ENCODE peak calls at places on chromosomes 1 and 21, in nine cellular contexts. One of them, this sample, is unnamed. For H3K4me1, the result is how much of the 10 kb centered on the place peaks cover.

GRCh38 chr1:78607334-78607927 is 12.8 kb upstream of the IFI44L start:
- DNase-seq in SK-N-SH: peak
- DNase-seq in stomach: no peak
- DNase-seq in ovary: no peak
- DNase-seq in transverse colon: no peak
- DNase-seq in suprapubic skin: no peak
- DNase-seq in esophagus muscularis mucosa: no peak
- DNase-seq in A549: peak
- DNase-seq in K562: no peak
- DNase-seq in this sample: no peak

GRCh38 chr1:117534995-117535467 is 70.8 kb upstream of the TENT5C start:
- DNase-seq in SK-N-SH: peak
- DNase-seq in stomach: peak
- DNase-seq in ovary: peak
- DNase-seq in transverse colon: peak
- DNase-seq in suprapubic skin: no peak
- DNase-seq in esophagus muscularis mucosa: no peak
- DNase-seq in A549: peak
- DNase-seq in K562: peak
- DNase-seq in this sample: no peak

GRCh38 chr1:172955161-172955821 is 95.5 kb downstream of the TNFSF18 start:
- DNase-seq in SK-N-SH: no peak
- DNase-seq in stomach: no peak
- DNase-seq in ovary: no peak
- DNase-seq in transverse colon: no peak
- DNase-seq in suprapubic skin: no peak
- DNase-seq in esophagus muscularis mucosa: no peak
- DNase-seq in A549: no peak
- DNase-seq in K562: no peak
- DNase-seq in this sample: no peak

GRCh38 chr1:203177471-203178039 is 1.9 kb upstream of the MYBPH start:
- DNase-seq in SK-N-SH: no peak
- DNase-seq in stomach: no peak
- DNase-seq in ovary: no peak
- DNase-seq in transverse colon: no peak
- DNase-seq in suprapubic skin: no peak
- DNase-seq in esophagus muscularis mucosa: no peak
- DNase-seq in A549: peak
- DNase-seq in K562: no peak
- DNase-seq in this sample: no peak

GRCh38 chr1:13462682-13463081 is 51.1 kb downstream of the LRRC38 start:
- DNase-seq in SK-N-SH: no peak
- DNase-seq in stomach: no peak
- DNase-seq in ovary: no peak
- DNase-seq in transverse colon: no peak
- DNase-seq in suprapubic skin: no peak
- DNase-seq in esophagus muscularis mucosa: no peak
- DNase-seq in A549: no peak
- DNase-seq in K562: no peak
- DNase-seq in this sample: no peak

GRCh38 chr21:42556476-42556875 is 42.8 kb downstream of the SLC37A1 start:
- DNase-seq in SK-N-SH: no peak
- DNase-seq in stomach: no peak
- DNase-seq in ovary: no peak
- DNase-seq in transverse colon: peak
- DNase-seq in suprapubic skin: peak
- DNase-seq in esophagus muscularis mucosa: no peak
- DNase-seq in A549: no peak
- DNase-seq in K562: no peak
- DNase-seq in this sample: no peak

GRCh38 chr1:234988160-234988528 is 140.5 kb downstream of the TOMM20 start:
- DNase-seq in SK-N-SH: no peak
- DNase-seq in stomach: no peak
- DNase-seq in ovary: no peak
- DNase-seq in transverse colon: no peak
- DNase-seq in suprapubic skin: no peak
- DNase-seq in esophagus muscularis mucosa: no peak
- DNase-seq in A549: no peak
- DNase-seq in K562: no peak
- DNase-seq in this sample: no peak

GRCh38 chr1:2513939-2514650 is 12.3 kb downstream of the PANK4 start:
- DNase-seq in SK-N-SH: no peak
- DNase-seq in stomach: no peak
- DNase-seq in ovary: no peak
- DNase-seq in transverse colon: no peak
- DNase-seq in suprapubic skin: no peak
- DNase-seq in esophagus muscularis mucosa: no peak
- DNase-seq in A549: no peak
- DNase-seq in K562: no peak
- DNase-seq in this sample: no peak

GRCh38 chr1:200228081-200228480 is 181.8 kb downstream of the ZNF281 start:
- DNase-seq in SK-N-SH: no peak
- DNase-seq in stomach: no peak
- DNase-seq in ovary: no peak
- DNase-seq in transverse colon: no peak
- DNase-seq in suprapubic skin: no peak
- DNase-seq in esophagus muscularis mucosa: no peak
- DNase-seq in A549: no peak
- DNase-seq in K562: no peak
- DNase-seq in this sample: no peak

GRCh38 chr1:156082111-156083091 is at the start of gene MEX3A:
- DNase-seq in SK-N-SH: peak
- DNase-seq in stomach: peak
- DNase-seq in ovary: peak
- DNase-seq in transverse colon: peak
- DNase-seq in suprapubic skin: peak
- DNase-seq in esophagus muscularis mucosa: no peak
- DNase-seq in A549: peak
- DNase-seq in K562: peak
- DNase-seq in this sample: no peak

GRCh38 chr21:29254550-29254949 is 44.2 kb upstream of the BACH1 start:
- DNase-seq in SK-N-SH: no peak
- DNase-seq in stomach: no peak
- DNase-seq in ovary: no peak
- DNase-seq in transverse colon: no peak
- DNase-seq in suprapubic skin: no peak
- DNase-seq in esophagus muscularis mucosa: no peak
- DNase-seq in A549: no peak
- DNase-seq in K562: no peak
- DNase-seq in this sample: no peak

GRCh38 chr1:72938408-72938807 is 656.1 kb upstream of the NEGR1 start:
- DNase-seq in SK-N-SH: no peak
- DNase-seq in stomach: no peak
- DNase-seq in ovary: no peak
- DNase-seq in transverse colon: no peak
- DNase-seq in suprapubic skin: no peak
- DNase-seq in esophagus muscularis mucosa: no peak
- DNase-seq in A549: no peak
- DNase-seq in K562: no peak
- DNase-seq in this sample: no peak

GRCh38 chr1:93900723-93901504 is 8.3 kb downstream of the GCLM start:
- DNase-seq in SK-N-SH: no peak
- DNase-seq in stomach: no peak
- DNase-seq in ovary: no peak
- DNase-seq in transverse colon: no peak
- DNase-seq in suprapubic skin: no peak
- DNase-seq in esophagus muscularis mucosa: no peak
- DNase-seq in A549: no peak
- DNase-seq in K562: no peak
- DNase-seq in this sample: no peak

GRCh38 chr1:93905051-93905450 is 4.2 kb downstream of the GCLM start:
- DNase-seq in SK-N-SH: no peak
- DNase-seq in stomach: no peak
- DNase-seq in ovary: no peak
- DNase-seq in transverse colon: no peak
- DNase-seq in suprapubic skin: no peak
- DNase-seq in esophagus muscularis mucosa: no peak
- DNase-seq in A549: no peak
- DNase-seq in K562: no peak
- DNase-seq in this sample: no peak

GRCh38 chr1:93904228-93904627 is 5.0 kb downstream of the GCLM start:
- DNase-seq in SK-N-SH: no peak
- DNase-seq in stomach: no peak
- DNase-seq in ovary: no peak
- DNase-seq in transverse colon: no peak
- DNase-seq in suprapubic skin: no peak
- DNase-seq in esophagus muscularis mucosa: no peak
- DNase-seq in A549: no peak
- DNase-seq in K562: no peak
- DNase-seq in this sample: no peak

GRCh38 chr1:93899543-93900207 is 9.6 kb downstream of the GCLM start:
- DNase-seq in SK-N-SH: no peak
- DNase-seq in stomach: no peak
- DNase-seq in ovary: no peak
- DNase-seq in transverse colon: no peak
- DNase-seq in suprapubic skin: no peak
- DNase-seq in esophagus muscularis mucosa: no peak
- DNase-seq in A549: no peak
- DNase-seq in K562: no peak
- DNase-seq in this sample: no peak
- H3K27ac ChIP-seq in SK-N-SH: no peak
- H3K27ac ChIP-seq in stomach: no peak
- H3K27ac ChIP-seq in ovary: no peak
- H3K27ac ChIP-seq in transverse colon: no peak
- H3K27ac ChIP-seq in suprapubic skin: no peak
- H3K27ac ChIP-seq in esophagus muscularis mucosa: no peak
- H3K27ac ChIP-seq in A549: no peak
- H3K27ac ChIP-seq in K562: no peak
- H3K27ac ChIP-seq in this sample: no peak

GRCh38 chr1:231213831-231214573 is 27.0 kb upstream of the GNPAT start:
- DNase-seq in SK-N-SH: no peak
- DNase-seq in stomach: no peak
- DNase-seq in ovary: no peak
- DNase-seq in transverse colon: no peak
- DNase-seq in suprapubic skin: no peak
- DNase-seq in esophagus muscularis mucosa: no peak
- DNase-seq in A549: no peak
- DNase-seq in K562: no peak
- DNase-seq in this sample: no peak
- H3K4me1 ChIP-seq in SK-N-SH: under half
- H3K4me1 ChIP-seq in stomach: under half
- H3K4me1 ChIP-seq in ovary: under half
- H3K4me1 ChIP-seq in transverse colon: under half
- H3K4me1 ChIP-seq in suprapubic skin: under half
- H3K4me1 ChIP-seq in esophagus muscularis mucosa: under half
- H3K4me1 ChIP-seq in A549: under half
- H3K4me1 ChIP-seq in K562: under half
- H3K4me1 ChIP-seq in this sample: under half

GRCh38 chr1:197151185-197151584 is 4.7 kb upstream of the ASPM start:
- DNase-seq in SK-N-SH: no peak
- DNase-seq in stomach: no peak
- DNase-seq in ovary: no peak
- DNase-seq in transverse colon: no peak
- DNase-seq in suprapubic skin: no peak
- DNase-seq in esophagus muscularis mucosa: no peak
- DNase-seq in A549: no peak
- DNase-seq in K562: no peak
- DNase-seq in this sample: no peak

GRCh38 chr1:197149340-197149739 is 2.9 kb upstream of the ASPM start:
- DNase-seq in SK-N-SH: no peak
- DNase-seq in stomach: no peak
- DNase-seq in ovary: no peak
- DNase-seq in transverse colon: no peak
- DNase-seq in suprapubic skin: no peak
- DNase-seq in esophagus muscularis mucosa: no peak
- DNase-seq in A549: no peak
- DNase-seq in K562: no peak
- DNase-seq in this sample: no peak

GRCh38 chr1:197152662-197153061 is 6.2 kb upstream of the ASPM start:
- DNase-seq in SK-N-SH: no peak
- DNase-seq in stomach: no peak
- DNase-seq in ovary: no peak
- DNase-seq in transverse colon: no peak
- DNase-seq in suprapubic skin: no peak
- DNase-seq in esophagus muscularis mucosa: no peak
- DNase-seq in A549: no peak
- DNase-seq in K562: peak
- DNase-seq in this sample: no peak

GRCh38 chr1:197146108-197147095 is at the start of gene ASPM:
- DNase-seq in SK-N-SH: peak
- DNase-seq in stomach: peak
- DNase-seq in ovary: peak
- DNase-seq in transverse colon: peak
- DNase-seq in suprapubic skin: peak
- DNase-seq in esophagus muscularis mucosa: peak
- DNase-seq in A549: peak
- DNase-seq in K562: peak
- DNase-seq in this sample: peak

GRCh38 chr1:197150336-197151005 is 4.0 kb upstream of the ASPM start:
- DNase-seq in SK-N-SH: no peak
- DNase-seq in stomach: no peak
- DNase-seq in ovary: no peak
- DNase-seq in transverse colon: no peak
- DNase-seq in suprapubic skin: no peak
- DNase-seq in esophagus muscularis mucosa: no peak
- DNase-seq in A549: no peak
- DNase-seq in K562: no peak
- DNase-seq in this sample: no peak
- TF ChIP-seq EP300 in SK-N-SH: no peak
- TF ChIP-seq EP300 in stomach: no peak
- TF ChIP-seq EP300 in ovary: no peak
- TF ChIP-seq EP300 in transverse colon: no peak
- TF ChIP-seq EP300 in suprapubic skin: no peak
- TF ChIP-seq EP300 in esophagus muscularis mucosa: no peak
- TF ChIP-seq EP300 in A549: no peak
- TF ChIP-seq EP300 in K562: no peak
- TF ChIP-seq EP300 in this sample: no peak

GRCh38 chr1:145891143-145891542 is 5.5 kb upstream of the ANKRD35 start:
- DNase-seq in SK-N-SH: no peak
- DNase-seq in stomach: peak
- DNase-seq in ovary: no peak
- DNase-seq in transverse colon: no peak
- DNase-seq in suprapubic skin: no peak
- DNase-seq in esophagus muscularis mucosa: no peak
- DNase-seq in A549: no peak
- DNase-seq in K562: no peak
- DNase-seq in this sample: no peak

GRCh38 chr1:145889722-145890121 is 4.1 kb upstream of the ANKRD35 start:
- DNase-seq in SK-N-SH: no peak
- DNase-seq in stomach: no peak
- DNase-seq in ovary: no peak
- DNase-seq in transverse colon: no peak
- DNase-seq in suprapubic skin: no peak
- DNase-seq in esophagus muscularis mucosa: no peak
- DNase-seq in A549: no peak
- DNase-seq in K562: no peak
- DNase-seq in this sample: no peak

GRCh38 chr1:145891587-145892485 is 6.2 kb upstream of the ANKRD35 start:
- DNase-seq in SK-N-SH: peak
- DNase-seq in stomach: peak
- DNase-seq in ovary: peak
- DNase-seq in transverse colon: peak
- DNase-seq in suprapubic skin: peak
- DNase-seq in esophagus muscularis mucosa: peak
- DNase-seq in A549: peak
- DNase-seq in K562: peak
- DNase-seq in this sample: peak

GRCh38 chr1:145893306-145894055 is 7.8 kb upstream of the ANKRD35 start:
- DNase-seq in SK-N-SH: no peak
- DNase-seq in stomach: no peak
- DNase-seq in ovary: no peak
- DNase-seq in transverse colon: no peak
- DNase-seq in suprapubic skin: no peak
- DNase-seq in esophagus muscularis mucosa: no peak
- DNase-seq in A549: no peak
- DNase-seq in K562: no peak
- DNase-seq in this sample: no peak

GRCh38 chr1:145892486-145893087 is 6.9 kb upstream of the ANKRD35 start:
- DNase-seq in SK-N-SH: no peak
- DNase-seq in stomach: peak
- DNase-seq in ovary: no peak
- DNase-seq in transverse colon: no peak
- DNase-seq in suprapubic skin: no peak
- DNase-seq in esophagus muscularis mucosa: no peak
- DNase-seq in A549: no peak
- DNase-seq in K562: peak
- DNase-seq in this sample: no peak
- H3K27ac ChIP-seq in SK-N-SH: peak
- H3K27ac ChIP-seq in stomach: peak
- H3K27ac ChIP-seq in ovary: peak
- H3K27ac ChIP-seq in transverse colon: peak
- H3K27ac ChIP-seq in suprapubic skin: peak
- H3K27ac ChIP-seq in esophagus muscularis mucosa: peak
- H3K27ac ChIP-seq in A549: peak
- H3K27ac ChIP-seq in K562: peak
- H3K27ac ChIP-seq in this sample: peak